ENCODE peak calls at places on chromosomes 3 and 15, in nine cellular contexts. I is right cardiac atrium; D is ecto neural progenitor cell; Y is iris pigment epithelial cell; T is activated CD4-positive, CD25-positive, alpha-beta regulatory T cell; B is SK-N-DZ; U is SW480; W is NB4; A is NCI-H1048. C is an unnamed sample.

GRCh38 chr3:171480526-171480925 is 20.3 kb upstream of the TNIK start:
- DNase-seq in I (no peak), D (no peak), Y (peak), T (no peak), B (no peak), U (no peak), W (no peak), A (no peak), C (no peak)

GRCh38 chr3:151918253-151919029 is 45.0 kb downstream of the SUCNR1 start:
- DNase-seq in I (no peak), D (no peak), Y (peak), T (no peak), B (peak), U (peak), W (peak), A (peak), C (no peak)

GRCh38 chr3:42635111-42635510 is 18.4 kb upstream of the ZBTB47 start:
- DNase-seq in I (no peak), D (no peak), Y (peak), T (no peak), B (no peak), U (no peak), W (peak), A (no peak), C (no peak)

GRCh38 chr3:97265237-97266005 is 451.0 kb downstream of the EPHA6 start:
- DNase-seq in I (peak), D (peak), Y (no peak), T (no peak), B (no peak), U (no peak), W (no peak), A (no peak), C (no peak)

GRCh38 chr3:32109256-32109655 is 2.8 kb downstream of the GPD1L start:
- DNase-seq in I (peak), D (no peak), Y (peak), T (no peak), B (no peak), U (no peak), W (no peak), A (no peak), C (no peak)

GRCh38 chr3:8536106-8537052 is 34.8 kb downstream of the LMCD1 start:
- DNase-seq in I (no peak), D (no peak), Y (peak), T (no peak), B (no peak), U (no peak), W (no peak), A (no peak), C (no peak)

GRCh38 chr15:93584021-93584420 is 495.0 kb upstream of the RGMA start:
- DNase-seq in I (peak), D (no peak), Y (no peak), T (no peak), B (no peak), U (no peak), W (no peak), A (no peak), C (no peak)

GRCh38 chr3:71910107-71910506 is 125.2 kb upstream of the PROK2 start:
- DNase-seq in I (no peak), D (no peak), Y (peak), T (no peak), B (no peak), U (no peak), W (no peak), A (no peak), C (no peak)

GRCh38 chr15:101043911-101044624 is 124.9 kb downstream of the LRRK1 start:
- DNase-seq in I (no peak), D (peak), Y (no peak), T (no peak), B (no peak), U (no peak), W (no peak), A (no peak), C (no peak)

GRCh38 chr15:37981781-37982180 is 47.3 kb downstream of the TMCO5A start:
- DNase-seq in I (peak), D (no peak), Y (peak), T (no peak), B (peak), U (peak), W (peak), A (no peak), C (no peak)

GRCh38 chr3:78604328-78604727 is 1163.5 kb downstream of the ROBO1 start:
- DNase-seq in I (no peak), D (no peak), Y (peak), T (no peak), B (no peak), U (no peak), W (no peak), A (no peak), C (no peak)